ENCODE peak calls at places on chromosomes 16 and 17, in six cellular contexts. D is uterus, Y is cardiac muscle cell, N is H1, P is neural progenitor cell, C is left lung. L is an unnamed sample.

GRCh38 chr17:10616502-10617119 is 40.5 kb downstream of the MYH3 start:
- DNase-seq in N (peak; percentile 89), Y (peak; percentile 85), C (peak; percentile 85), D (peak; percentile 75), P (peak; percentile 88), L (peak; percentile 92)

GRCh38 chr17:78241277-78242023 is 10.0 kb downstream of the TMEM235 start:
- DNase-seq in Y (peak; percentile 55), C (no peak), N (no peak), D (no peak), P (no peak), L (no peak)

GRCh38 chr16:85652431-85653221 is 36.1 kb downstream of the GINS2 start:
- DNase-seq in P (peak; percentile 80), D (peak; percentile 73), N (no peak), Y (peak; percentile 51), C (peak; percentile 81), L (no peak)

GRCh38 chr17:50198026-50198669 is 3.3 kb downstream of the COL1A1 start:
- DNase-seq in P (peak; percentile 70), N (no peak), D (no peak), C (no peak), Y (peak; percentile 68), L (no peak)

GRCh38 chr17:45394913-45395568 is 37.6 kb downstream of the ARHGAP27 start:
- DNase-seq in N (peak; percentile 72), P (peak; percentile 94), D (peak; percentile 65), C (peak; percentile 84), Y (peak; percentile 88), L (peak; percentile 86)

GRCh38 chr17:42548070-42548837 is 4.5 kb upstream of the HSD17B1 start:
- DNase-seq in C (peak; percentile 91), Y (peak; percentile 84), P (peak; percentile 90), D (no peak), N (peak; percentile 82), L (no peak)

GRCh38 chr17:59329558-59330313 is 1.7 kb upstream of the YPEL2 start:
- DNase-seq in N (peak; percentile 36), D (peak; percentile 60), C (no peak), P (peak; percentile 93), Y (peak; percentile 83), L (no peak)

GRCh38 chr17:80968602-80969029 is 23.0 kb upstream of the CHMP6 start:
- DNase-seq in Y (no peak), P (no peak), N (no peak), C (no peak), D (peak; percentile 64), L (no peak)

GRCh38 chr17:51147641-51148040 is 5.7 kb upstream of the NME1 start:
- DNase-seq in C (no peak), P (no peak), Y (no peak), D (no peak), N (no peak), L (no peak)

GRCh38 chr16:88428616-88429386 is 24.3 kb upstream of the ZFPM1 start:
- DNase-seq in C (no peak), Y (no peak), P (no peak), D (no peak), N (no peak), L (no peak)

GRCh38 chr16:15703029-15703736 is 53.1 kb downstream of the NDE1 start:
- DNase-seq in P (no peak), C (peak; percentile 10), Y (no peak), D (no peak), N (no peak), L (no peak)

GRCh38 chr17:53516643-53517042 is 306.1 kb upstream of the KIF2B start:
- DNase-seq in N (no peak), C (no peak), P (peak; percentile 46), D (no peak), Y (peak; percentile 51), L (no peak)

GRCh38 chr16:51084074-51084928 is 66.8 kb downstream of the SALL1 start:
- DNase-seq in D (no peak), C (no peak), P (no peak), Y (no peak), N (no peak), L (no peak)

GRCh38 chr16:30895592-30896202 is 717 bp upstream of the CTF1 start:
- DNase-seq in D (peak; percentile 39), Y (no peak), P (no peak), N (no peak), C (peak; percentile 59), L (no peak)

GRCh38 chr17:13885550-13885949 is 183.8 kb upstream of the COX10 start:
- DNase-seq in P (no peak), D (no peak), Y (no peak), C (no peak), N (no peak), L (no peak)

GRCh38 chr16:20846030-20846429 is 39.7 kb downstream of the REXO5 start:
- DNase-seq in P (no peak), N (no peak), C (no peak), D (no peak), Y (no peak), L (no peak)

GRCh38 chr16:86319871-86320270 is 190.5 kb upstream of the FOXF1 start:
- DNase-seq in C (no peak), N (no peak), P (no peak), Y (no peak), D (no peak), L (no peak)

GRCh38 chr17:38584350-38584925 is 21.3 kb downstream of the SRCIN1 start:
- DNase-seq in Y (peak; percentile 69), N (no peak), D (peak; percentile 53), P (peak; percentile 75), C (peak; percentile 92), L (no peak)

GRCh38 chr17:8253801-8254200 is 4.7 kb downstream of the PFAS start:
- DNase-seq in D (no peak), P (peak; percentile 18), C (no peak), N (no peak), Y (peak; percentile 4), L (no peak)

GRCh38 chr17:47413872-47414271 is 90.1 kb downstream of the EFCAB13 start:
- DNase-seq in D (no peak), N (no peak), Y (no peak), C (no peak), P (no peak), L (no peak)

GRCh38 chr16:84941916-84942315 is 69.4 kb downstream of the ZDHHC7 start:
- DNase-seq in P (no peak), D (no peak), C (no peak), N (no peak), Y (no peak), L (no peak)

GRCh38 chr16:56372013-56372634 is 53.2 kb downstream of the AMFR start:
- DNase-seq in P (no peak), N (no peak), Y (no peak), D (no peak), C (no peak), L (no peak)
- H3K27ac ChIP-seq in P (no peak overlapping the region), N (no peak overlapping the region), Y (no peak overlapping the region), D (no peak overlapping the region), C (no peak overlapping the region), L (no peak overlapping the region)

GRCh38 chr17:43597624-43598358 is 51.7 kb upstream of the ETV4 start:
- DNase-seq in D (no peak), N (no peak), Y (no peak), P (no peak), C (no peak), L (no peak)
- H3K4me3 ChIP-seq in D (no peak overlapping the region), N (no peak overlapping the region), Y (no peak overlapping the region), P (no peak overlapping the region), C (no peak overlapping the region), L (no peak overlapping the region)

GRCh38 chr16:12405083-12405482 is 398.6 kb downstream of the CPPED1 start:
- DNase-seq in C (no peak), Y (no peak), P (no peak), N (no peak), D (no peak), L (no peak)
- H3K9me3 ChIP-seq in C (no peaks in the 10 kb centered on the region), Y (no peaks in the 10 kb centered on the region), P (no peaks in the 10 kb centered on the region), N (no peaks in the 10 kb centered on the region), D (no peaks in the 10 kb centered on the region), L (no peaks in the 10 kb centered on the region)

GRCh38 chr16:1831537-1832075 is 4.6 kb downstream of the FAHD1 start:
- DNase-seq in P (no peak), Y (no peak), D (no peak), N (no peak), C (no peak), L (no peak)
- H3K27ac ChIP-seq in P (no peak overlapping the region), Y (no peak overlapping the region), D (no peak overlapping the region), N (no peak overlapping the region), C (no peak overlapping the region), L (no peak overlapping the region)

GRCh38 chr17:74941128-74941725 is 5.5 kb downstream of the OTOP3 start:
- DNase-seq in P (no peak), N (no peak), C (no peak), D (no peak), Y (no peak), L (no peak)
- H3K4me3 ChIP-seq in P (no peak overlapping the region), N (no peak overlapping the region), C (no peak overlapping the region), D (no peak overlapping the region), Y (no peak overlapping the region), L (no peak overlapping the region)

DNA sequence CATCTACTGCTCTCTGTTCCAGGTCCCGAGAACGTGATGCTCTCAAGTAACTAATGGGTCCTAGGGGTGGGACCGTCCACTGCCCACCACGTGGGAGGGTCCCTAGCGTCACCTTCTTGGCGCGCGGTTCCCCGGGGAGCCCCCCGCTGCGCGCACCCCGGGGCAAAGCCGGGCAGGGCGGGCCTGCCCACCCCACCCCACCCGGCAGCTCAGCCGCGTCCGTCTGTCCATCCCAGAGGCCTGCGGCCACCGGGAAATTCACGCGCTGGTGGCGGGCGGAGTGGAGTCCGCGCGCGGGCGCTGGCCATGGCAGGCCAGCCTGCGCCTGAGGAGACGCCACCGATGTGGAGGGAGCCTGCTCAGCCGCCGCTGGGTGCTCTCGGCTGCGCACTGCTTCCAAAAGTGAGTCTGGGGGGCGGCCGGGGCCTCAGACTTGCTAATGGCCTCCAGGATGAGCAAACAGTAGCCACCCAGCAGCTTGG is 494 bp downstream of the PRSS41 start:
- DNase-seq in C (no peak), D (no peak), P (no peak), N (no peak), Y (no peak), L (no peak)
- H3K9me3 ChIP-seq in C (no peaks in the 10 kb centered on the region), D (no peaks in the 10 kb centered on the region), P (no peaks in the 10 kb centered on the region), N (peaks cover under 1% of the 10 kb centered on the region), Y (no peaks in the 10 kb centered on the region), L (no peaks in the 10 kb centered on the region)